ENCODE peak calls at places on chromosome 22, in six cellular contexts. M is endothelial cell of umbilical vein, Q is esophagus squamous epithelium, N is sigmoid colon, F is gastrocnemius medialis, C is IMR-90. X is an unnamed sample.

GRCh38 chr22:27476729-27477128 is 324.8 kb downstream of the MN1 start:
- DNase-seq in F (no peak), N (no peak), M (no peak), C (peak; percentile 83), Q (no peak), X (no peak)

GRCh38 chr22:41146573-41146972 is 54.2 kb downstream of the EP300 start:
- DNase-seq in M (no peak), F (no peak), N (no peak), C (no peak), Q (no peak), X (peak; percentile 15)

GRCh38 chr22:45531944-45532631 is 29.4 kb downstream of the FBLN1 start:
- DNase-seq in M (no peak), N (no peak), C (no peak), Q (no peak), F (no peak), X (no peak)

GRCh38 chr22:22078329-22078728 is 95.7 kb upstream of the TOP3B start:
- DNase-seq in Q (no peak), M (no peak), F (no peak), C (no peak), N (no peak), X (no peak)

GRCh38 chr22:28029201-28029948 is 110.3 kb upstream of the PITPNB start:
- DNase-seq in C (peak; percentile 49), F (peak; percentile 45), Q (no peak), N (no peak), M (peak; percentile 99), X (no peak)

GRCh38 chr22:42645938-42646568 is 3.1 kb downstream of the CYB5R3 start:
- DNase-seq in Q (no peak), F (no peak), C (no peak), M (no peak), N (no peak), X (no peak)

GRCh38 chr22:32723632-32724031 is 77.9 kb upstream of the TIMP3 start:
- DNase-seq in Q (no peak), C (peak; percentile 96), N (peak; percentile 85), F (no peak), M (no peak), X (peak; percentile 22)

GRCh38 chr22:35349704-35350538 is 31.0 kb upstream of the HMOX1 start:
- DNase-seq in F (peak; percentile 28), C (peak; percentile 37), N (no peak), Q (no peak), M (no peak), X (no peak)

DNA sequence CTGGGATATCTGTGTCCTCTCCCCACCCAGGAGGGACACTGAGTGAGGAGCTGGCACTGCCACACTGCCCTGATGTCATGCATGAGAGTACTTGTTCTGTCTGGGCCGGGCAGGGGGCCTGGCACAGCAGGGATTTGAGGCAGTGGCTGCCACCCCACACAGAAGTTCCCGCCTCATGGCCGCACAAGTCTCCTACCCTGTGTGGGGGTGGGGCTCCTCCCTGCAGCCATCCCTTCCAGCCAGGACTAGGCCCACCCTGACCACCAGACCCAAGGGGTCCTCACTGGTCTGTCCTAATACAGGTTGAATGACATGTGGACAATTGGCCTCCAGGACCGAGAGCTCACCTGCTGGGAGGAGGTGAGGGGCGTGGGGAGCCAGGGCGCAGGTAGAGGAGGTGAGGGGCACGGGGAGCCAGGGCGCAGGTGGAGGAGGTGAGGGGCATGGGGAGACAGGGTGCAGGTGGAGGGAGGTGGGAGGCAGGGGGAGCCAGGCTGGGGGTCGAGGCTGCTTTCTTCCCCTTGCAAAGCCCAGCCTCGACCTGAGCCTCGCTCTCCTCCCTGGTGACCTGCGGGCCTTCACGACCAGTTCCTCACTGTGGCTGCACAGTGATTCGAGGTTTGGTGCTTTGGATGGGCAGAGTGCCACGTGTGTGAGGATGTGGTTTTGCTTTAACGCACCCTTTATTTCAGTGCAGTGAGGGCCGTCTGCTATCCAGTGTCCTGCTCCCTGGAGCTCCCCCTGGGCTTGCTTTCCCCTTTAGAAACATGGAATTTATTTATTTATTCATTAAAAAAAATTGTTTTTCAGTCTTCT is 7.4 kb downstream of the LZTR1 start:
- DNase-seq in N (no peak), Q (no peak), M (no peak), F (no peak), C (peak; percentile 33), X (no peak)
- TF ChIP-seq POLR2A in N (no peak), Q (no peak), M (no peak), F (no peak), C (no peak), X (no peak)

DNA sequence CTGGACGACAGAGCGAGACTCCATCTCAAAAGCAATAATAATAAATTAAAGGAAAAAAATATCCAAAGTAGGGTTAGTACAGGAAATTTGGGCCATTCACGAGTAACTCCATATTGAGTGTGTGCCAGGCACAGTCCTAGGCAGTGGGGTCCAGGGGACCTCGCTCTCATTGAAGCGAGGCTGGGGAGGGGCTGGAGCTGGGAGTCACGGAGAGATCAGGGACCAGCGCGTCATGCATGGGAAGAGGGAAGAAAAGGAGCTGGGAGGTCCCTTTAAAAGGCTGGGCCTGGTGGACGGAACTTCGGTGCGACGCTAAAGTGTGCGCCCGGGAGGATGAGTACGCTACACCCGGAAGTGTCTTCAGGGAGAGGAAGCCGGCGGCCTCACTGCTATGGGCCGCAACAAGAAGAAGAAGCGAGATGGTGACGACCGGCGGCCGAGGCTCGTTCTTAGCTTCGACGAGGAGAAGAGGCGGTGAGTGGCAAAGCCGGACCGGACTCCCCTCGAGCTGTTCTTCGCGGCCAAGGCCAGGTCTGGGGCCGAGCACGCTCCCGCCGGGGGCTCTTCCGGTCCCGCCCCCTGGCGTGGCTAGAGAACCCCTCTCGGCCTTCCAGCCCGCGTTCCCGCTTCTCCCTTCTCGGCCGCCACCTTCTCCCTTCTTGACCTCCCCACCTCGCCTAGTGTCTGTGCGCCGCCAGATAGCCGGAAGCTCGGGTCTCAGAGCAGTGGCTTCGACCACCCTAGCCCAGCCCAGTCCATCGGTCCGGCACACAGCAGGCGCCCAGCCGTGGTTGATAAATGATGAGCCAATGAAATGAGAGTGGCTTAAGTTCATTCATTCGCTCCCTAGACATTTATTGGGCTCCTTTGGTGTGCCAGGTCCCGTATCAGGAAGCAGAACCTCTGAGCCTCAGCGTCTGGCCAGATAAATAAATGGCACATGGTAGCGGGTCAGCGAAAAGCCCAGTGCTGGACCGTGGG is at the start of gene NOL12:
- DNase-seq in N (peak; percentile 92), F (peak; percentile 64), M (peak; percentile 92), C (peak; percentile 86), Q (no peak), X (peak; percentile 90)
- TF ChIP-seq POLR2A in N (peak; percentile 25), F (peak; percentile 28), M (peak; percentile 90), C (peak; percentile 67), Q (no peak), X (peak; percentile 79)

GRCh38 chr22:46754110-46754799 is 8.2 kb upstream of the TBC1D22A start:
- DNase-seq in Q (peak; percentile 65), M (peak; percentile 99), N (peak; percentile 96), F (peak; percentile 90), C (peak; percentile 99), X (peak; percentile 65)
- TF ChIP-seq POLR2A in Q (no peak), M (no peak), N (peak; percentile 31), F (peak; percentile 76), C (peak; percentile 80), X (peak; percentile 73)

DNA sequence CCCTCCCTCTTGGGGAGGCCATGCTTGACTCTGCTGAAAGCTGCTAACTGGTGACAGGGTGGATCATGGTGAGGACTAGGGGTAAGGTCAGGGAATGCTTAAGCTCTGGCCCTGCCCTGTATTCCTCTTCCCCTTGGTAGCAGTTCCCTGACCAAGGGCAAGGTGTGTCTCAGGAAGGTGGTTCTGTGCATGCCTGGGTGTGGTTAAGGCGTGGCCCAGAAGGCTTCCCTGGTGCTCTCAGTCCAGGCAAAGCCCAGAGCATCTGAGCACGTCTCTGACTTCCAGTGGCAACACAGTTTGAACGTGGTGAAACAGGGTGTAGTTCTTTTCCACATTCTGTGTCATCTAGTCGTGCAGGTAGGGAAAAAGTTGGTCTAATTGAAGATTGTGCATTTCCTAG is 53.1 kb upstream of the HORMAD2 start:
- DNase-seq in M (no peak), N (no peak), Q (no peak), C (no peak), F (no peak), X (no peak)
- TF ChIP-seq POLR2A in M (no peak), N (no peak), Q (no peak), C (no peak), F (no peak), X (no peak)

DNA sequence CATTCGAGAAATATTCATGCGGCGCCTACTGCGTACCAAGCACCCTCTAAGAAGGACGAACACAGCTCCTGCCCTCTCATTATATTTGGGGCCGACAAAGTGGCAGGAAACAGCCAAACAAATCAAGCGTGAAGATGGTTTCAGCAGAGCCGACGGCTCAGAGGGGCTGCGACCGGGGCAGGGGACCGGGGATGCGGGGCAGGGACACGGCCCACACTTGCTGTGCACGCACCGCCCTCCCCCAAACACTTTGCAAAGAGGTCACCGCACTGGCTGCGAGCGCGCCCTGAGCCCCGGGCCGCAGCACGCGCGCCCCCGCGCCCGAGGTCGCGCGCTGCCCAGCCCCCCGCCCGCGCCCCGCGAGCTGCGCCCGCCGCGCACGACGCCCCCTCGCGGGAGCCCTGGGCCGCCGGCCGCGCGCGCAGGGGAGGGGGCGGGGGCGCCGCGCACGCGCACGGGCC is 255 bp upstream of the SYNGR1 start:
- DNase-seq in M (no peak), F (no peak), C (no peak), Q (no peak), N (no peak), X (peak; percentile 77)
- TF ChIP-seq POLR2A in M (no peak), F (no peak), C (no peak), Q (no peak), N (no peak), X (peak; percentile 31)

DNA sequence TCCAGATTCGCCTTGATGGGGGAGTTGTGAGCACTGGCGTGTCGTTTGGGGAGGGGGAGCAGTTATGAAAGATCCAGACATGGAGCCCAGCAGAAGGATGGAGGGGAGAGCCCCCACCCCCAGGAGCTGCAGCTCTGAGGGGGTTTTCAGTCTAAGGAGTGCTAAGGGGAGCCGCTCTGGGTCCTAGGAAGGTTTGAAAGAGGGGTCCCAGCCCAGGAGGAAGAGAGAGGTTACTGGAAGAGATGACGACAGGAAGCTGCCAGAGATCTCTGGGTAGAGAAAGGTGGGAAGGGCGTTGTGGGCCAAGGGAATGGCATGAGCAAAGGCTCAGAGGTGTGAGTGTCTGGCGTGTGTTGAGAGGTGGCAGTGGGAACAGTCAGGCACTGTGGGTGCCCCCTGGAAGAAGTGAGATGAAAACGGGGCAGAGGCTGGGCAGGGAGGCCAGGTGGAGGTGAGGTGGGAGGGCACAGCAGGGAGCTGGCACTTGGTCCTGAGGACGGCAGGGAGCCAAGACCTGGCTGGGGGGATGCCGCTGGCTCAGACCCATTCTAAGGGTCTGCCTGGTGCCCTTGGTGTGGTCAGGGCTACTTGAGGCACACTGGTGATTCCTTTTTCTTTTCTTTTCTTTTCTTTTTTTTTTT is 1.8 kb downstream of the MGAT3 start:
- DNase-seq in N (no peak), C (no peak), M (no peak), F (no peak), Q (no peak), X (no peak)
- TF ChIP-seq POLR2A in N (no peak), C (no peak), M (no peak), F (no peak), Q (no peak), X (no peak)

DNA sequence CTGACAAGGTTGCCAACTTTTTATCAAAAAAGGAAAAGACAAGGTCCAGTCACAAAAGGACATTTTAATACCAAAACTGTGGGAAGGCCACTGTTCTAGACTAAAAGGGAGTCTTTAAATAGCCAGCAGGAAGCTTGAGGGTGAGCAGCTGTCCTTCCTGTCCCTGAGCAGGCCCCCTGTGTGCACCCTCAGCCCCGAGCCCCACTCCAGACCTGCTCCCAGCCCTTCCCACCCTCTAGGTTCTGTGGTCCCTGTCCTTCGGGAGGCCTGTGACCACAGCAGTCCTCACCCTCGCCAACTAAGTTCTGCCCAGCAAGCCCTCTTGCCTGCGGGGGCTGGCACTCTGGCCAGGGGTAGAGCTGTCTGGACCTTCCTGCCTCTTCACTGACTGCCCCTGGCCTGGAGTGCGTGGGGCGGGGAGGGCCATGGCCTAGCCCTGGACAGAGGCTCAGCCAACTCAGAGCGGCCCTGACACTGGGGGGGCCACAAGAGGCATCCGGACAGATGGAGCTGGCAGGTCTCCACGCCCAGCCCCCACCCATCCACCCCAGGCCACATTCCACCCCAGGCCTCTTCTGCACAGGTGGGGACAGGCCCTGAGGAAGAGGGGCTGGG is 1.6 kb upstream of the PLXNB2 start:
- DNase-seq in Q (no peak), C (no peak), M (no peak), F (no peak), N (no peak), X (no peak)
- TF ChIP-seq POLR2A in Q (no peak), C (no peak), M (no peak), F (no peak), N (no peak), X (no peak)